ENCODE peak calls at places on chromosomes 4 and X, in four cellular contexts. Y, N, K and O are unnamed samples.
A peak's percentile ranks its signal among the peaks of the same experiment; 100 is the strongest.

GRCh38 chrX:69029696-69030245 is 135.5 kb downstream of the PJA1 start:
- DNase-seq in K (no peak), Y (no peak), N (no peak), O (no peak)

GRCh38 chr4:40281913-40282312 is 53.2 kb upstream of the CHRNA9 start:
- DNase-seq in N (no peak), Y (no peak), K (no peak), O (no peak)

GRCh38 chr4:77699731-77700210 is 94.2 kb downstream of the CXCL13 start:
- DNase-seq in N (no peak), K (no peak), Y (no peak), O (no peak)

GRCh38 chr4:73619351-73619750 is 885 bp downstream of the RASSF6 start:
- DNase-seq in N (no peak), Y (no peak), K (no peak), O (no peak)

GRCh38 chr4:31045724-31046318 is 325.7 kb downstream of the PCDH7 start:
- DNase-seq in N (no peak), K (no peak), Y (no peak), O (no peak)

GRCh38 chr4:81504685-81505598 is 33.2 kb upstream of the RASGEF1B start:
- DNase-seq in N (no peak), K (no peak), Y (no peak), O (no peak)

GRCh38 chr4:48467891-48468290 is 15.3 kb upstream of the SLC10A4 start:
- DNase-seq in Y (no peak), N (no peak), K (no peak), O (no peak)

GRCh38 chr4:61528595-61528994 is 328.5 kb downstream of the ADGRL3 start:
- DNase-seq in Y (no peak), K (no peak), N (no peak), O (no peak)

GRCh38 chr4:162498168-162498567 is 334.4 kb upstream of the FSTL5 start:
- DNase-seq in Y (no peak), K (no peak), N (no peak), O (no peak)

GRCh38 chr4:162959056-162959455 is 207.6 kb downstream of the NAF1 start:
- DNase-seq in K (no peak), Y (peak; percentile 1), N (no peak), O (peak; percentile 10)

GRCh38 chr4:91220315-91220714 is 1083.5 kb upstream of the GRID2 start:
- DNase-seq in K (no peak), N (no peak), Y (no peak), O (no peak)

GRCh38 chr4:16710198-16710597 is 188.2 kb downstream of the LDB2 start:
- DNase-seq in N (no peak), K (no peak), Y (no peak), O (no peak)

DNA sequence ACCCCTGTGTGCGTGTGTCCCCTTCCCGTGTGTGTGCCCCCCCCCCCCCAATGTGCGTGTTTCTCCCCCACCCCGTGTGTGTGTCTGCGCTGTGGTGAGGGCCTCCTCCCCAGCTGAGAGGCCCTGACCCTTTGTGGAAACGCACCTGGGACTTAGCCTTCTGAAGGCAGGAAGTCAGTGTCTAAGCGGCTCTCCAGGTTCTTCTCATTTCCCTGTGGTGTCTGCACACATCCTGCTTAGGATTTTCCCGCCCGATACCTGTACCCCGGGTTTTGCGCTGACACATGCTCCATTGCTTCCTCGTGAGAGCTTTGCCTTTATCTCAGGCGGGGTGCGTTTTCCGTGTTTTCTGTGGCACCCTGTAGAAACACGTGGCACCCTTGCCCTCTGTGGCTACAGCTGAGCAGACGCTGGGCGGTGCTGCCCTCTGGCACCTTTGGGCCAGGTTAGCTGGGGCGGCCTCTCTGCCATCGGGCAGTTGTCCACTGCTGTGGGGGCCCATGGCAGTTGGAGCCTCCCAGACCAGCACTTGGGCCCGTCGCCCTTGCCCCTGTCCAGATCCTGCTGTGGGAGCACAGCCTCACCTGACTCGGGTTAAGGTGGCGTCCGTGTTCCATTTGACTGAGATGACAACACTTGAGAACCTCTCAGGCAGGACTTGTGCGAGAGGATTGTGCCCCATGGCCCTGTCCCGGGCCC is 26.3 kb downstream of the MAEA start:
- DNase-seq in N (no peak), Y (no peak), K (no peak), O (no peak)
- TF ChIP-seq YY1 in N (no peak), Y (no peak), K (no peak), O (no peak)

GRCh38 chr4:184649971-184650855 is 675 bp downstream of the PRIMPOL start:
- DNase-seq in N (no peak), K (no peak), Y (no peak), O (no peak)

GRCh38 chr4:184649026-184649970 is at the start of the genes CASP3 and PRIMPOL:
- DNase-seq in Y (peak; percentile 60), K (peak; percentile 93), N (peak; percentile 72), O (peak; percentile 59)

GRCh38 chr4:184647391-184648101 is 1.7 kb downstream of the CASP3 start:
- DNase-seq in N (no peak), K (no peak), Y (no peak), O (no peak)

GRCh38 chr4:184645904-184646610 is 3.2 kb downstream of the CASP3 start:
- DNase-seq in N (no peak), K (no peak), Y (no peak), O (no peak)

GRCh38 chr4:184648220-184649025 is 824 bp downstream of the CASP3 start:
- DNase-seq in Y (no peak), N (no peak), K (no peak), O (no peak)
- TF ChIP-seq POLR2A in Y (peak; percentile 72), N (peak; percentile 34), K (no peak), O (no peak)

GRCh38 chr4:183691006-183691405 is 31.9 kb downstream of the TRAPPC11 start:
- DNase-seq in N (no peak), Y (no peak), K (no peak), O (no peak)
- H3K36me3 ChIP-seq in N (peaks cover 67% of the 10 kb centered on the region), Y (peaks cover 17% of the 10 kb centered on the region), K (peaks cover 65% of the 10 kb centered on the region), O (no peaks in the 10 kb centered on the region)

GRCh38 chrX:19487520-19488200 is 27.6 kb downstream of the MAP3K15 start:
- DNase-seq in N (no peak), Y (no peak), K (no peak), O (no peak)
- TF ChIP-seq YY1 in N (no peak), Y (no peak), K (no peak), O (no peak)

GRCh38 chr4:176320340-176320975 is 692 bp downstream of the SPCS3 start:
- DNase-seq in N (no peak), Y (peak; percentile 48), K (peak; percentile 72), O (peak; percentile 31)
- TF ChIP-seq POLR2A in N (no peak), Y (no peak), K (no peak), O (no peak)

GRCh38 chr4:1227817-1228216 is 21.1 kb downstream of the CTBP1 start:
- DNase-seq in K (no peak), Y (no peak), N (no peak), O (no peak)

GRCh38 chr4:1226598-1226997 is 22.3 kb downstream of the CTBP1 start:
- DNase-seq in K (no peak), Y (no peak), N (no peak), O (no peak)

GRCh38 chr4:1223841-1224809 is 24.8 kb downstream of the CTBP1 start:
- DNase-seq in N (no peak), Y (no peak), K (no peak), O (no peak)

GRCh38 chr4:1226167-1226514 is 22.8 kb downstream of the CTBP1 start:
- DNase-seq in Y (no peak), N (no peak), K (no peak), O (no peak)

GRCh38 chr4:1225272-1226166 is 23.4 kb downstream of the CTBP1 start:
- DNase-seq in K (no peak), Y (no peak), N (no peak), O (no peak)
- H3K36me3 ChIP-seq in K (peaks cover 93% of the 10 kb centered on the region), Y (peaks cover 14% of the 10 kb centered on the region), N (peaks cover 35% of the 10 kb centered on the region), O (peaks cover 32% of the 10 kb centered on the region)

DNA sequence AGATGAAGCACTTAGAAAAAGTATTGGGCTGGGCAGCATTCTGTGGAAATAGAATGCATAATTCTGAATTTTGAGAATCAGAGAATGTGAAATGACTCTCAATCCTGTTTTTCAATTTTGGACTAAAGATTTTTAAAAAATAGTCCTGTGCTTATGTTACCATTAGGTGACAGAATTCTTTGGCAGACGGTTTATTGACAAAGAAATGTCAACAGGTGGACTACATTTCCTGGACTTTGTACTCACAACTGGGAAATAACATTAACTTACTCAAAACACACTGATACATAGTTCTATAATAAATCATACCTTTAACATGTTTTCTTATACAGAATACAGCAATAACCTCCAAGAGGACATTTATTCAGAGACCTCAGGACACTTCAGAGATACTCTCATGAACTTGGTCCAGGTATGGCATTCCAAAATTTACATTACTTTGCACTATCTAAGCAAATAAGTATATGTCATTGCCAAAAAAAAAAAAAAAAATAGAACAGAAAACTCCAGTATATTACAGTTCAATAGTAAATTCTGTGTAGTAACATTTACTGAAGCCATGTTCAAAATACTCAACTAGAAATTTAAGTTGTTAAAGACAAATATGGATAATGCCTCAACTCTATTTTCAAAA is 72.7 kb downstream of the ANXA10 start:
- DNase-seq in Y (no peak), K (no peak), N (no peak), O (no peak)
- TF ChIP-seq YY1 in Y (no peak), K (no peak), N (no peak), O (no peak)

GRCh38 chrX:47650164-47651042 is at the start of gene ELK1:
- DNase-seq in N (peak; percentile 94), Y (peak; percentile 90), K (peak; percentile 89), O (peak; percentile 93)
- TF ChIP-seq POLR2A in N (no peak), Y (peak; percentile 87), K (peak; percentile 67), O (no peak)